ENCODE peak calls at places on chromosomes 7 and 10, in six cellular contexts. A is GM12891, P is transverse colon, W is HepG2, U is A549, X is GM12892. Q is an unnamed sample.

GRCh38 chr10:6455592-6455991 is 124.5 kb downstream of the PRKCQ start:
- DNase-seq in A (no peak), P (no peak), W (no peak), U (no peak), X (no peak), Q (no peak)

GRCh38 chr7:71237945-71238344 is 106.0 kb downstream of the GALNT17 start:
- DNase-seq in A (no peak), P (no peak), W (no peak), U (no peak), X (no peak), Q (no peak)

GRCh38 chr7:55100172-55100961 is 81.5 kb downstream of the EGFR start:
- DNase-seq in A (no peak), P (peak), W (no peak), U (no peak), X (no peak), Q (no peak)

GRCh38 chr10:73992899-73993788 is 4.8 kb upstream of the VCL start:
- DNase-seq in A (no peak), P (no peak), W (no peak), U (no peak), X (no peak), Q (no peak)

GRCh38 chr10:79433324-79434222 is 11.9 kb downstream of the ZCCHC24 start:
- DNase-seq in A (no peak), P (peak), W (no peak), U (no peak), X (no peak), Q (no peak)

GRCh38 chr7:28293529-28293835 is 112.9 kb upstream of the JAZF1 start:
- DNase-seq in A (no peak), P (no peak), W (no peak), U (no peak), X (no peak), Q (no peak)

GRCh38 chr10:122419890-122420623 is 34.4 kb upstream of the ARMS2 start:
- DNase-seq in A (no peak), P (no peak), W (no peak), U (no peak), X (no peak), Q (no peak)

GRCh38 chr7:92025260-92025659 is 84.6 kb downstream of the AKAP9 start:
- DNase-seq in A (no peak), P (no peak), W (no peak), U (no peak), X (no peak), Q (no peak)

GRCh38 chr7:82507976-82508677 is 64.5 kb upstream of the CACNA2D1 start:
- DNase-seq in A (no peak), P (peak), W (no peak), U (no peak), X (no peak), Q (no peak)

GRCh38 chr10:63410633-63411032 is 55.1 kb downstream of the JMJD1C start:
- DNase-seq in A (no peak), P (no peak), W (no peak), U (no peak), X (no peak), Q (no peak)

GRCh38 chr7:73823257-73823656 is 7.5 kb upstream of the CLDN4 start:
- DNase-seq in A (no peak), P (no peak), W (no peak), U (no peak), X (no peak), Q (no peak)

GRCh38 chr7:133394369-133394768 is 141.5 kb downstream of the EXOC4 start:
- DNase-seq in A (no peak), P (no peak), W (no peak), U (no peak), X (no peak), Q (no peak)

GRCh38 chr7:33824911-33825459 is 80.4 kb upstream of the BMPER start:
- DNase-seq in A (no peak), P (no peak), W (no peak), U (no peak), X (no peak), Q (no peak)

GRCh38 chr10:123434435-123435039 is 231.6 kb upstream of the GPR26 start:
- DNase-seq in A (no peak), P (no peak), W (no peak), U (no peak), X (no peak), Q (no peak)

GRCh38 chr7:122896509-122896908 is 10.2 kb upstream of the CADPS2 start:
- DNase-seq in A (no peak), P (no peak), W (no peak), U (no peak), X (no peak), Q (no peak)

GRCh38 chr7:27661776-27662489 is 750 bp downstream of the HIBADH start:
- DNase-seq in A (peak), P (peak), W (peak), U (no peak), X (peak), Q (no peak)

GRCh38 chr10:119687192-119688032 is 36.2 kb downstream of the BAG3 start:
- DNase-seq in A (no peak), P (no peak), W (peak), U (no peak), X (no peak), Q (no peak)

GRCh38 chr10:132546567-132547420 is 9.2 kb downstream of the INPP5A start:
- DNase-seq in A (no peak), P (peak), W (no peak), U (no peak), X (no peak), Q (no peak)

GRCh38 chr10:66586073-66586472 is 339.8 kb upstream of the LRRTM3 start:
- DNase-seq in A (no peak), P (peak), W (no peak), U (no peak), X (no peak), Q (no peak)

GRCh38 chr10:91632671-91633550 is at the start of gene PPP1R3C:
- DNase-seq in A (peak), P (peak), W (peak), U (peak), X (peak), Q (no peak)

GRCh38 chr10:124323145-124323725 is 95.5 kb downstream of the OAT start:
- DNase-seq in A (no peak), P (no peak), W (no peak), U (no peak), X (no peak), Q (no peak)

GRCh38 chr10:478471-479245 is 210.8 kb downstream of the DIP2C start:
- DNase-seq in A (no peak), P (no peak), W (no peak), U (no peak), X (no peak), Q (no peak)

DNA sequence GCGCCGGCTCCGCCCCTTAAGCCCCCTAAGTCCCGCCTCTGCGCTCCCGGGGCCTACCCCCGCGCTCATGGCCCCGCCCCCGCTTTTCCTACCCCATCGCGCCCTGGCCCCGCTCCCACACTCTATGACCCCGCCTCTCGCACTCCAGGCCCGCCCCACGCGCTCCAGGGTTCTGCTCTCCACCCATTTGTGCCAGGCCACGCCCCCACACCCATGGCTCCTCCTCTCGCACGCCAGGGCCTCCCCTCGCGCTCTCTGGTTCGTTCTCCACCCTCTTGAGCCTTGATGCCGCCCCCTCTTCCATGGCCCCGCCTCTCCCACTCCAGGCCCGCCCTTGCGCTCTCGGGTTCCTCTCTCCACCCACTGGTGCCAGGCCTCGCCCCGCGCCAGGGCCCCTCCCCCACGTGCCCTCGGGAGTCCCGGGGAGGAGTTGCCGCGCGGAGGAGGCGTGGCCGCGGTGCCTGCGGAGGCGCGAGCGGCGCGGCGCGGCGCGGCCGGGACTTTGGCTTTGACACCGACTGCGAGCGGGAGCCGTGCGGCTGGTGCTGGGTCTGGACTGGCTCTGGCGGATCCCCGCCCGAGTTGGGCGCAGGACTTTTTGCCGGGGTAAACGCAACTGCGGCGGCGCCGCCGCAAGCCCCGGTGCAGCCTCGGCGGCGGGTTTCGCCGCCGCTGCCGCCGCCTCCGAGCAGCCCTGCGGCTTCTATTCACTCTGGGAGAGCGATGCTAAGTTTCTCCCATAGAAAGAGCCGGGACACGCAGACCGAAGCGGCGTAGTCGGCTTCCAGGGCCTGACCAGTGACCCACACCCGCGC is at the start of gene EEPD1:
- DNase-seq in A (peak), P (peak), W (peak), U (peak), X (peak), Q (peak)
- TF ChIP-seq POLR2A in A (no peak), P (peak), W (peak), U (peak), X (no peak), Q (peak)

DNA sequence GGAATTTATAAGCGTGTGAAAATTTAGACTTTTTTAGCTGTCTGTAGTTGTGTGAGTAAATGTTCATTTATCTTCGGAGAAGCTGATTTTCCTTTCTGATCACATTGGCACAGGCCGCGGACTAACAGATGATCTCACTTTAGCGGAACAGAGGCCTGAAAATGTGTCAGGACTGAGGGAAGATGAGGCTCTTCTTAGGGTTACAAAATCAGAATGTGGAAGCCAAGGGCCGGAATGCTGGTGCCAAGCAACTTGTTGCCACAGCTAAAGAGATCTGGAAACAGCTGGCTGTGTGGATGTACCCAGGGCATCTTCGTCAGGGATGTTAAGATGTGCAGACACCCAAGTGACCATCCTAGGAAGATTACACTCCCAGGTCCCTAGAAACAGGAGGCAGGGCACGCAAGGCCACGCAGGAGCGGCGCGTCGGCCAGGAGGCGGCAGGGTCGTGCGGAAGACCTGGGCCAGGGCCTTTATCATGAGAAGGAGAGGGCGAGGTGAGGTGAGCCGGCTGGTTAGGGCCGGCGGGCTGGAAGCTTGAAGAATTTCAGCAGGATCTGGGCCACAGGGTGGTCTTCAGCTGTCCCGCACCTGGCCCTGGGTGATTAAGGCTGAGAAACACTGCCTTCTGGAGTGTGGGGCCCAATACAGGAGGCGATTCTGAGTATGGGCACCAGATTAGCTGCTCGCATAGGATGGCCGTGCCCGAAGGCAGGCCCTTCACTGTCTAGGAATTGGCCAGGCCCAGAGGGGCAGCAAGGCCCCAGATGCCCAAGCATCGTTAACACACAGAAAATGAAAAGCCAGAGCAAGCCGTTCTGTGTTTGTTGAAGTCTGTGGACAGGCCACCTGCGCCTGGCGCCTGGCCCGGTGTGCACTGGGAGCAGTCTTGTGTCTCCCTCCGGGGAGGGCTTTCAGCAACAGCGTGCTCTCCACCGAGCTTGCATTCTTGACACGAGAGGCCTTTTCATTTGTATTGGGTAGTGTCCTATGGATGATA is 34.9 kb upstream of the TTYH3 start:
- DNase-seq in A (no peak), P (no peak), W (no peak), U (no peak), X (no peak), Q (no peak)
- TF ChIP-seq POLR2A in A (no peak), P (no peak), W (no peak), U (no peak), X (no peak), Q (no peak)

DNA sequence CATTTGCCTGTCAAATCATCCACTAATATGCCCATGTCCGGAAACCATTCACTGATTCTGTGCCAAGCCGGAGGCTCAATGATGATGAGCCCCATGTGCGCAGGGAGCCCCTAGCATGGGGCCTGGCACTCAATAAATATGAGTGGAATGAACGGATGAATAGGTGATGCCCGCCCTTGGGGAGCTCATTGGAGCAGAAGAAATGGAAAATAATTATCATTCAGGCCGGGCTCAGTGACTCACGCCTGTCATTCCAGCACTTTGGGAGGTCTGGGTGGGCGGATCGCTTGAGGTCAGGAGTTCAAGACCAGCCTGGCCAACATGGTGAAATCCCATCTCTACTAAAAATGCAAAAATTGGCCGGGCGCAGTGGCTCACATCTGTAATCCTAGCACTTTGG is 11.0 kb downstream of the RHBDD2 start:
- DNase-seq in A (no peak), P (no peak), W (no peak), U (no peak), X (no peak), Q (no peak)
- TF ChIP-seq POLR2A in A (no peak), P (no peak), W (no peak), U (no peak), X (no peak), Q (no peak)

DNA sequence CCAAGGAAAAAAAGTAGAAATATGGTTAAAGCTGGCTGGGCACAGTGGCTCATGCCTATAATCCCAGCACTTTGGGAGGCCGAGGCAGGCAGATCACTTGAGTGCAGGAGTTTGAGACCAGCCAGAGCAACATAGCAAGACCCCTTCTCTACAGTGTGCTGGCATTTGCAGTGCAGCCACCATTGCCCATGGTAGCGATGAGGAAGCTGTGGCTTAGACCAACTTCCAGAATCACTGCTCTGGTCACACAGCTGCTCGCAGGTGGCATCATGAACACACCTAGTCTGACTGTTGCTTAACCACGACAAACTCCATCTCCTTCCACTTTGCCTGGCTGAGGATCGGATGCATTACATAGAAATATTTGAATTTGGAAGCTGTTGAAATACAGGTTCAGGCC is 137.1 kb downstream of the CUX1 start:
- DNase-seq in A (no peak), P (no peak), W (no peak), U (no peak), X (no peak), Q (no peak)
- TF ChIP-seq POLR2A in A (no peak), P (no peak), W (no peak), U (no peak), X (no peak), Q (no peak)

DNA sequence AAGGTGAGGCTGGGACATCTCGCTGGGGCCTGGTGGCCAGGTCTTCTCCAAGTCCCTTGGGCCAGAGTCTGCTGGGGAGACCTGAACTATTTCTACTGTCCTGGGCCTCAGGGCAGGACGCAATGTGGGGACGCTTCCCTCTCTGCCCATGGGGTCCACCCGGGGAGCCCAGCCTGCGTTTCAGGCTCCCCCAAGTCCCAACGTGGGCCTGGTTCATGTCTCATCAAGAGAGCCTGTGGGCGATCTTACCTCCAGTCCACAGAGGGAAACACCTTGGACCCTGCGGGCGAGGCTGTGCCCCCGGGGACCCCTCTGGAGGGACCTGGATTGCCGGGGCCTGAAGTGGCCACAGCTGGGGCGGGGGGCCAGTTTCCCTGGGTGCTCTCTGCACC is 91.7 kb downstream of the DNAJB6 start:
- DNase-seq in A (no peak), P (no peak), W (no peak), U (no peak), X (no peak), Q (no peak)
- TF ChIP-seq POLR2A in A (no peak), P (no peak), W (no peak), U (no peak), X (no peak), Q (no peak)

Q was measured in esophagus squamous epithelium.